ENCODE peak calls at places on chromosomes 11 and 22, in five cellular contexts. V is NCI-H1092; W is foreskin fibroblast; R is stimulated activated CD8-positive, alpha-beta memory T cell treated with anti-CD3 and anti-CD28 coated beads, Interleukin-2, amount 100 ng/mL, for 48 hours; J is AG08396. M is an unnamed sample.

GRCh38 chr11:94400839-94401772 is at the start of gene GPR83:
- DNase-seq in V (peak; percentile 14), W (no peak), R (no peak), J (peak; percentile 44), M (no peak)

GRCh38 chr11:78069465-78069864 is 5.8 kb downstream of the THRSP start:
- DNase-seq in V (no peak), W (no peak), R (no peak), J (no peak), M (no peak)

GRCh38 chr11:134823970-134824369 is 411.9 kb upstream of the B3GAT1 start:
- DNase-seq in V (no peak), W (no peak), R (no peak), J (no peak), M (no peak)

GRCh38 chr11:65785329-65786007 is 1.4 kb upstream of the OVOL1 start:
- DNase-seq in V (no peak), W (no peak), R (no peak), J (no peak), M (no peak)

GRCh38 chr22:17836977-17837742 is 62.9 kb upstream of the BID start:
- DNase-seq in V (no peak), W (no peak), R (no peak), J (no peak), M (no peak)

GRCh38 chr11:47565340-47566165 is at the start of gene PTPMT1:
- DNase-seq in V (peak; percentile 41), W (peak; percentile 74), R (peak; percentile 69), J (peak; percentile 90), M (peak; percentile 61)

GRCh38 chr11:56624661-56625110 is 10.0 kb upstream of the OR5M1 start:
- DNase-seq in V (peak; percentile 9), W (no peak), R (no peak), J (peak; percentile 28), M (no peak)

GRCh38 chr11:116930177-116930576 is 92.8 kb upstream of the APOA1 start:
- DNase-seq in V (no peak), W (no peak), R (no peak), J (peak; percentile 34), M (no peak)

M was measured in stimulated activated effector memory CD8-positive, alpha-beta T cell treated with anti-CD3 and anti-CD28 coated beads, Interleukin-12 subunit alpha, Interleukin-12 subunit beta, amount 100 ng/mL, for 72 hours.